ENCODE peak calls at places on chromosomes 16 and 17, in four cellular contexts. One of them, this sample, is unnamed.

GRCh38 chr16:66509576-66509975 is 40.3 kb downstream of the TK2 start:
- DNase-seq in colonic mucosa: no peak
- DNase-seq in CD4-positive, CD25-positive, alpha-beta regulatory T cell: no peak
- DNase-seq in heart left ventricle: no peak
- DNase-seq in this sample: no peak

GRCh38 chr16:83714286-83714685 is 93.5 kb upstream of the HSBP1 start:
- DNase-seq in heart left ventricle: no peak
- DNase-seq in CD4-positive, CD25-positive, alpha-beta regulatory T cell: no peak
- DNase-seq in colonic mucosa: no peak
- DNase-seq in this sample: no peak

GRCh38 chr17:51873302-51873701 is 285.2 kb downstream of the CA10 start:
- DNase-seq in colonic mucosa: no peak
- DNase-seq in heart left ventricle: no peak
- DNase-seq in CD4-positive, CD25-positive, alpha-beta regulatory T cell: no peak
- DNase-seq in this sample: no peak

GRCh38 chr16:67865318-67865717 is 7.5 kb upstream of the EDC4 start:
- DNase-seq in CD4-positive, CD25-positive, alpha-beta regulatory T cell: no peak
- DNase-seq in heart left ventricle: no peak
- DNase-seq in colonic mucosa: no peak
- DNase-seq in this sample: no peak

GRCh38 chr16:15946257-15947044 is 3.0 kb upstream of the ABCC1 start:
- DNase-seq in heart left ventricle: no peak
- DNase-seq in CD4-positive, CD25-positive, alpha-beta regulatory T cell: no peak
- DNase-seq in colonic mucosa: no peak
- DNase-seq in this sample: no peak

GRCh38 chr17:80663783-80664206 is 119.2 kb downstream of the RPTOR start:
- DNase-seq in heart left ventricle: no peak
- DNase-seq in CD4-positive, CD25-positive, alpha-beta regulatory T cell: no peak
- DNase-seq in colonic mucosa: no peak
- DNase-seq in this sample: no peak

GRCh38 chr17:9829343-9829742 is 3.6 kb downstream of the GLP2R start:
- DNase-seq in colonic mucosa: no peak
- DNase-seq in heart left ventricle: no peak
- DNase-seq in CD4-positive, CD25-positive, alpha-beta regulatory T cell: no peak
- DNase-seq in this sample: no peak

GRCh38 chr17:9797965-9798364 is 6.6 kb upstream of the DHRS7C start:
- DNase-seq in heart left ventricle: no peak
- DNase-seq in colonic mucosa: no peak
- DNase-seq in CD4-positive, CD25-positive, alpha-beta regulatory T cell: no peak
- DNase-seq in this sample: no peak

GRCh38 chr16:7555459-7555858 is 222.8 kb downstream of the RBFOX1 start:
- DNase-seq in CD4-positive, CD25-positive, alpha-beta regulatory T cell: no peak
- DNase-seq in colonic mucosa: no peak
- DNase-seq in heart left ventricle: no peak
- DNase-seq in this sample: no peak

GRCh38 chr16:11609474-11610120 is 22.9 kb upstream of the LITAF start:
- DNase-seq in CD4-positive, CD25-positive, alpha-beta regulatory T cell: no peak
- DNase-seq in heart left ventricle: no peak
- DNase-seq in colonic mucosa: no peak
- DNase-seq in this sample: no peak

GRCh38 chr16:75256059-75256870 is 4.8 kb upstream of the BCAR1 start:
- DNase-seq in heart left ventricle: peak; percentile 67
- DNase-seq in colonic mucosa: no peak
- DNase-seq in CD4-positive, CD25-positive, alpha-beta regulatory T cell: no peak
- DNase-seq in this sample: no peak

GRCh38 chr16:275786-276232 is at the start of gene RGS11:
- DNase-seq in heart left ventricle: no peak
- DNase-seq in colonic mucosa: no peak
- DNase-seq in CD4-positive, CD25-positive, alpha-beta regulatory T cell: no peak
- DNase-seq in this sample: no peak

GRCh38 chr16:14360326-14361037 is 269.6 kb downstream of the PARN start:
- DNase-seq in colonic mucosa: no peak
- DNase-seq in CD4-positive, CD25-positive, alpha-beta regulatory T cell: no peak
- DNase-seq in heart left ventricle: no peak
- DNase-seq in this sample: no peak

GRCh38 chr16:66894055-66894454 is 13.7 kb downstream of the PDP2 start:
- DNase-seq in CD4-positive, CD25-positive, alpha-beta regulatory T cell: no peak
- DNase-seq in colonic mucosa: no peak
- DNase-seq in heart left ventricle: no peak
- DNase-seq in this sample: no peak

GRCh38 chr17:45910667-45911066 is 16.3 kb downstream of the MAPT start:
- DNase-seq in CD4-positive, CD25-positive, alpha-beta regulatory T cell: no peak
- DNase-seq in colonic mucosa: no peak
- DNase-seq in heart left ventricle: no peak
- DNase-seq in this sample: no peak

GRCh38 chr16:57203451-57203850 is 17.3 kb downstream of the RSPRY1 start:
- DNase-seq in colonic mucosa: no peak
- DNase-seq in heart left ventricle: no peak
- DNase-seq in CD4-positive, CD25-positive, alpha-beta regulatory T cell: no peak
- DNase-seq in this sample: no peak

GRCh38 chr17:12395733-12396354 is 269.8 kb upstream of the MYOCD start:
- DNase-seq in heart left ventricle: no peak
- DNase-seq in colonic mucosa: peak; percentile 23
- DNase-seq in CD4-positive, CD25-positive, alpha-beta regulatory T cell: no peak
- DNase-seq in this sample: no peak

GRCh38 chr17:28468781-28469180 is 4.7 kb upstream of the SLC13A2 start:
- DNase-seq in CD4-positive, CD25-positive, alpha-beta regulatory T cell: no peak
- DNase-seq in colonic mucosa: no peak
- DNase-seq in heart left ventricle: no peak
- DNase-seq in this sample: no peak

GRCh38 chr16:57627184-57627871 is 1.1 kb upstream of the ADGRG1 start:
- DNase-seq in CD4-positive, CD25-positive, alpha-beta regulatory T cell: no peak
- DNase-seq in colonic mucosa: no peak
- DNase-seq in heart left ventricle: no peak
- DNase-seq in this sample: no peak

GRCh38 chr16:67456383-67457140 is 24.4 kb downstream of the ATP6V0D1 start:
- DNase-seq in CD4-positive, CD25-positive, alpha-beta regulatory T cell: no peak
- DNase-seq in colonic mucosa: peak; percentile 77
- DNase-seq in heart left ventricle: peak; percentile 79
- DNase-seq in this sample: no peak

GRCh38 chr17:82230627-82231311 is 1.9 kb downstream of the SLC16A3 start:
- DNase-seq in colonic mucosa: peak; percentile 95
- DNase-seq in heart left ventricle: peak; percentile 95
- DNase-seq in CD4-positive, CD25-positive, alpha-beta regulatory T cell: peak; percentile 59
- DNase-seq in this sample: peak; percentile 32

GRCh38 chr17:45834471-45835396 is 9.9 kb upstream of the SPPL2C start:
- DNase-seq in CD4-positive, CD25-positive, alpha-beta regulatory T cell: no peak
- DNase-seq in colonic mucosa: no peak
- DNase-seq in heart left ventricle: peak; percentile 48
- DNase-seq in this sample: no peak

GRCh38 chr16:83205896-83206295 is 579.1 kb downstream of the CDH13 start:
- DNase-seq in colonic mucosa: no peak
- DNase-seq in heart left ventricle: no peak
- DNase-seq in CD4-positive, CD25-positive, alpha-beta regulatory T cell: no peak
- DNase-seq in this sample: no peak

GRCh38 chr17:50055055-50055425 is 870 bp upstream of the ITGA3 start:
- DNase-seq in colonic mucosa: peak; percentile 87
- DNase-seq in CD4-positive, CD25-positive, alpha-beta regulatory T cell: peak; percentile 16
- DNase-seq in heart left ventricle: no peak
- DNase-seq in this sample: peak; percentile 8

GRCh38 chr16:85571813-85572619 is 41.1 kb upstream of the GSE1 start:
- DNase-seq in CD4-positive, CD25-positive, alpha-beta regulatory T cell: no peak
- DNase-seq in colonic mucosa: no peak
- DNase-seq in heart left ventricle: no peak
- DNase-seq in this sample: no peak

GRCh38 chr16:23107878-23108277 is 41.4 kb downstream of the USP31 start:
- DNase-seq in heart left ventricle: no peak
- DNase-seq in CD4-positive, CD25-positive, alpha-beta regulatory T cell: no peak
- DNase-seq in colonic mucosa: no peak
- DNase-seq in this sample: no peak

GRCh38 chr16:89395150-89396142 is 94.9 kb downstream of the ANKRD11 start:
- DNase-seq in CD4-positive, CD25-positive, alpha-beta regulatory T cell: no peak
- DNase-seq in colonic mucosa: peak; percentile 78
- DNase-seq in heart left ventricle: peak; percentile 85
- DNase-seq in this sample: no peak

GRCh38 chr16:66847533-66848057 is 3.4 kb downstream of the CA7 start:
- DNase-seq in colonic mucosa: no peak
- DNase-seq in CD4-positive, CD25-positive, alpha-beta regulatory T cell: no peak
- DNase-seq in heart left ventricle: no peak
- DNase-seq in this sample: no peak

GRCh38 chr16:78816499-78817441 is 717.3 kb downstream of the WWOX start:
- DNase-seq in heart left ventricle: no peak
- DNase-seq in CD4-positive, CD25-positive, alpha-beta regulatory T cell: no peak
- DNase-seq in colonic mucosa: no peak
- DNase-seq in this sample: no peak

GRCh38 chr17:45942284-45942683 is 47.9 kb downstream of the MAPT start:
- DNase-seq in heart left ventricle: peak; percentile 85
- DNase-seq in colonic mucosa: no peak
- DNase-seq in CD4-positive, CD25-positive, alpha-beta regulatory T cell: no peak
- DNase-seq in this sample: no peak

GRCh38 chr16:66131895-66132294 is 234.6 kb upstream of the CDH5 start:
- DNase-seq in colonic mucosa: no peak
- DNase-seq in CD4-positive, CD25-positive, alpha-beta regulatory T cell: no peak
- DNase-seq in heart left ventricle: no peak
- DNase-seq in this sample: no peak

GRCh38 chr16:30535106-30535776 is 583 bp upstream of the ZNF747 start:
- DNase-seq in colonic mucosa: no peak
- DNase-seq in CD4-positive, CD25-positive, alpha-beta regulatory T cell: peak; percentile 25
- DNase-seq in heart left ventricle: no peak
- DNase-seq in this sample: no peak

GRCh38 chr17:70327723-70328122 is 158.4 kb downstream of the KCNJ2 start:
- DNase-seq in colonic mucosa: no peak
- DNase-seq in heart left ventricle: no peak
- DNase-seq in CD4-positive, CD25-positive, alpha-beta regulatory T cell: no peak
- DNase-seq in this sample: no peak

GRCh38 chr16:25690563-25691143 is 1.1 kb upstream of the HS3ST4 start:
- DNase-seq in colonic mucosa: no peak
- DNase-seq in CD4-positive, CD25-positive, alpha-beta regulatory T cell: no peak
- DNase-seq in heart left ventricle: no peak
- DNase-seq in this sample: no peak

GRCh38 chr16:31270795-31271194 is 11.0 kb downstream of the ITGAM start:
- DNase-seq in heart left ventricle: no peak
- DNase-seq in CD4-positive, CD25-positive, alpha-beta regulatory T cell: no peak
- DNase-seq in colonic mucosa: no peak
- DNase-seq in this sample: no peak

GRCh38 chr17:45749831-45750335 is 34.2 kb upstream of the CRHR1 start:
- DNase-seq in CD4-positive, CD25-positive, alpha-beta regulatory T cell: no peak
- DNase-seq in colonic mucosa: no peak
- DNase-seq in heart left ventricle: no peak
- DNase-seq in this sample: no peak

GRCh38 chr16:80828495-80828894 is 24.1 kb upstream of the CDYL2 start:
- DNase-seq in CD4-positive, CD25-positive, alpha-beta regulatory T cell: no peak
- DNase-seq in colonic mucosa: no peak
- DNase-seq in heart left ventricle: no peak
- DNase-seq in this sample: no peak

DNA sequence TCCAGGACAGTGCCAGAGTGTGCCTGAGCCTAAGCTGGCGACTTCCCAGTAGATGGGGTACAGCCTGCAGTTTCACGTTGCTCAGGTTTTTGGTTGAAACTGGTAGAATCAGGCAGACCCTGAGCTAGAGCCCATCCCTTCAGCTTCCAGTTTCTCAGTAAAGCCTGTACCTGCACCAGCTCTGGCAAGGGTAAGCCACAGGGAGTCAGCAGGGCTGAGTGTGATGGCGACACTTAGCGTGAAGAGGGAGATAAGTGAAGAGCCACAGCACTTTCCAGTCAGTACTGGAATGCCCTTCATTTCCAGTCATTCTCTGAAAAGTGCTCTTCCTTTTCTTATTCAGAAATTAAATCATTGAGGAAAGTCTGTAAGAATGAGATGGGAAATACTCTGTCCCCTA is 22.4 kb downstream of the PLD6 start:
- DNase-seq in heart left ventricle: no peak
- DNase-seq in CD4-positive, CD25-positive, alpha-beta regulatory T cell: no peak
- DNase-seq in colonic mucosa: no peak
- DNase-seq in this sample: no peak
- H3K36me3 ChIP-seq in heart left ventricle: peaks cover 85% of the 10 kb centered on the region
- H3K36me3 ChIP-seq in CD4-positive, CD25-positive, alpha-beta regulatory T cell: peaks cover 39% of the 10 kb centered on the region
- H3K36me3 ChIP-seq in colonic mucosa: peaks cover 7% of the 10 kb centered on the region
- H3K36me3 ChIP-seq in this sample: peaks cover 13% of the 10 kb centered on the region

GRCh38 chr17:48596000-48596734 is 2.6 kb upstream of the HOXB5 start:
- DNase-seq in colonic mucosa: no peak
- DNase-seq in CD4-positive, CD25-positive, alpha-beta regulatory T cell: no peak
- DNase-seq in heart left ventricle: no peak
- DNase-seq in this sample: no peak

GRCh38 chr17:48593126-48593829 is at the start of gene HOXB5:
- DNase-seq in heart left ventricle: no peak
- DNase-seq in CD4-positive, CD25-positive, alpha-beta regulatory T cell: no peak
- DNase-seq in colonic mucosa: no peak
- DNase-seq in this sample: no peak

GRCh38 chr17:48593840-48594411 is 347 bp upstream of the HOXB5 start:
- DNase-seq in heart left ventricle: peak; percentile 89
- DNase-seq in colonic mucosa: peak; percentile 72
- DNase-seq in CD4-positive, CD25-positive, alpha-beta regulatory T cell: peak; percentile 71
- DNase-seq in this sample: peak; percentile 68

GRCh38 chr17:48595107-48595999 is 1.8 kb upstream of the HOXB5 start:
- DNase-seq in colonic mucosa: no peak
- DNase-seq in CD4-positive, CD25-positive, alpha-beta regulatory T cell: no peak
- DNase-seq in heart left ventricle: no peak
- DNase-seq in this sample: no peak

GRCh38 chr17:48594412-48595106 is 980 bp upstream of the HOXB5 start:
- DNase-seq in heart left ventricle: no peak
- DNase-seq in colonic mucosa: no peak
- DNase-seq in CD4-positive, CD25-positive, alpha-beta regulatory T cell: no peak
- DNase-seq in this sample: no peak
- H3K4me3 ChIP-seq in heart left ventricle: no peak overlapping the region
- H3K4me3 ChIP-seq in colonic mucosa: no peak overlapping the region
- H3K4me3 ChIP-seq in CD4-positive, CD25-positive, alpha-beta regulatory T cell: no peak overlapping the region
- H3K4me3 ChIP-seq in this sample: no peak overlapping the region

GRCh38 chr17:39194089-39194984 is 3.1 kb downstream of the CACNB1 start:
- DNase-seq in heart left ventricle: no peak
- DNase-seq in CD4-positive, CD25-positive, alpha-beta regulatory T cell: no peak
- DNase-seq in colonic mucosa: no peak
- DNase-seq in this sample: no peak
- H3K27ac ChIP-seq in heart left ventricle: no peak overlapping the region
- H3K27ac ChIP-seq in CD4-positive, CD25-positive, alpha-beta regulatory T cell: no peak overlapping the region
- H3K27ac ChIP-seq in colonic mucosa: no peak overlapping the region
- H3K27ac ChIP-seq in this sample: no peak overlapping the region

GRCh38 chr17:16046966-16047365 is 47.3 kb downstream of the TTC19 start:
- DNase-seq in colonic mucosa: no peak
- DNase-seq in heart left ventricle: no peak
- DNase-seq in CD4-positive, CD25-positive, alpha-beta regulatory T cell: no peak
- DNase-seq in this sample: no peak

GRCh38 chr17:16044484-16044883 is 44.9 kb downstream of the TTC19 start:
- DNase-seq in colonic mucosa: no peak
- DNase-seq in CD4-positive, CD25-positive, alpha-beta regulatory T cell: no peak
- DNase-seq in heart left ventricle: no peak
- DNase-seq in this sample: no peak

GRCh38 chr17:16050844-16051243 is 51.2 kb downstream of the TTC19 start:
- DNase-seq in colonic mucosa: no peak
- DNase-seq in CD4-positive, CD25-positive, alpha-beta regulatory T cell: no peak
- DNase-seq in heart left ventricle: no peak
- DNase-seq in this sample: no peak

GRCh38 chr17:16052486-16052885 is 52.9 kb downstream of the TTC19 start:
- DNase-seq in colonic mucosa: no peak
- DNase-seq in heart left ventricle: no peak
- DNase-seq in CD4-positive, CD25-positive, alpha-beta regulatory T cell: no peak
- DNase-seq in this sample: no peak

GRCh38 chr17:16048797-16049449 is 49.3 kb downstream of the TTC19 start:
- DNase-seq in CD4-positive, CD25-positive, alpha-beta regulatory T cell: no peak
- DNase-seq in heart left ventricle: no peak
- DNase-seq in colonic mucosa: no peak
- DNase-seq in this sample: no peak
- H3K36me3 ChIP-seq in CD4-positive, CD25-positive, alpha-beta regulatory T cell: peaks cover 71% of the 10 kb centered on the region
- H3K36me3 ChIP-seq in heart left ventricle: peaks cover 82% of the 10 kb centered on the region
- H3K36me3 ChIP-seq in colonic mucosa: peaks cover 12% of the 10 kb centered on the region
- H3K36me3 ChIP-seq in this sample: peaks cover 43% of the 10 kb centered on the region